ENCODE peak calls at places on chromosomes 12 and 14, in eight cellular contexts. D is activated CD4-positive, CD25-positive, alpha-beta regulatory T cell; Z is body of pancreas; C is PC-9; G is HT1080; Y is astrocyte of the spinal cord; X is globus pallidus; Q is AG04449. W is an unnamed sample.

GRCh38 chr12:123354600-123354999 is 10.0 kb downstream of the SBNO1 start:
- DNase-seq in Y (no peak), X (no peak), Z (no peak), C (no peak), Q (no peak), D (no peak), G (no peak), W (no peak)

GRCh38 chr14:54889919-54890318 is 12.7 kb downstream of the GCH1 start:
- DNase-seq in C (no peak), Y (no peak), X (no peak), Q (no peak), G (peak), D (no peak), Z (no peak), W (no peak)

GRCh38 chr14:95663226-95663797 is 22.9 kb upstream of the TCL1B start:
- DNase-seq in Y (no peak), C (no peak), Z (peak), D (no peak), X (no peak), Q (no peak), G (no peak), W (no peak)

GRCh38 chr14:60508707-60509437 is at the start of gene SIX6:
- DNase-seq in Z (no peak), X (no peak), Q (no peak), C (no peak), G (no peak), D (no peak), Y (no peak), W (no peak)

GRCh38 chr12:19288603-19289244 is 150.6 kb upstream of the AEBP2 start:
- DNase-seq in Q (no peak), Y (peak), C (no peak), Z (no peak), D (no peak), X (peak), G (peak), W (peak)

GRCh38 chr14:22458737-22459136 is 130.3 kb downstream of the DAD1 start:
- DNase-seq in X (no peak), Z (no peak), Y (no peak), Q (no peak), D (no peak), G (no peak), C (no peak), W (no peak)

GRCh38 chr12:58889557-58889956 is 30.7 kb downstream of the LRIG3 start:
- DNase-seq in C (no peak), Y (no peak), D (no peak), G (no peak), Q (no peak), Z (no peak), X (peak), W (no peak)

GRCh38 chr14:68668028-68668427 is 124.8 kb downstream of the ZFP36L1 start:
- DNase-seq in D (no peak), C (no peak), Y (no peak), X (no peak), Z (no peak), G (no peak), Q (no peak), W (no peak)

GRCh38 chr14:72024043-72024407 is 91.8 kb downstream of the RGS6 start:
- DNase-seq in Y (peak), X (no peak), G (peak), C (no peak), D (no peak), Q (no peak), Z (peak), W (peak)

GRCh38 chr12:56522486-56523193 is 1.0 kb downstream of the RBMS2 start:
- DNase-seq in C (no peak), Q (no peak), Z (no peak), G (peak), Y (peak), X (no peak), D (no peak), W (peak)

GRCh38 chr12:124568431-124569374 is 1.3 kb upstream of the NCOR2 start:
- DNase-seq in Z (peak), X (peak), Q (peak), D (no peak), G (peak), C (peak), Y (peak), W (peak)

GRCh38 chr12:62758216-62758615 is 176.7 kb downstream of the PPM1H start:
- DNase-seq in G (peak), Y (peak), C (no peak), Z (no peak), X (no peak), Q (peak), D (no peak), W (peak)

W was measured in fibroblast of villous mesenchyme.